ENCODE peak calls at places on chromosomes 6 and 20, in seven cellular contexts. F is A549, J is NCI-H82, K is lower leg skin, E is NCI-H460, T is T-helper 2 cell, P is GM13977. Z is an unnamed sample.

GRCh38 chr6:105270511-105270910 is 90.7 kb upstream of the POPDC3 start:
- DNase-seq in F (no peak), J (peak), K (no peak), E (no peak), T (no peak), P (no peak), Z (no peak)

GRCh38 chr20:23923891-23924435 is 44.4 kb upstream of the CST5 start:
- DNase-seq in F (no peak), J (no peak), K (no peak), E (no peak), T (no peak), P (no peak), Z (no peak)

GRCh38 chr20:53935353-53936084 is 134.9 kb downstream of the BCAS1 start:
- DNase-seq in F (no peak), J (no peak), K (no peak), E (no peak), T (no peak), P (no peak), Z (no peak)

GRCh38 chr20:53171065-53171464 is 198.9 kb downstream of the TSHZ2 start:
- DNase-seq in F (no peak), J (no peak), K (no peak), E (no peak), T (no peak), P (no peak), Z (no peak)

GRCh38 chr6:13472099-13472498 is 15.3 kb downstream of the GFOD1 start:
- DNase-seq in F (no peak), J (no peak), K (no peak), E (no peak), T (no peak), P (no peak), Z (no peak)

GRCh38 chr6:1984346-1984994 is 260.9 kb downstream of the GMDS start:
- DNase-seq in F (no peak), J (no peak), K (no peak), E (no peak), T (no peak), P (no peak), Z (no peak)

GRCh38 chr20:63651942-63652191 is 1.4 kb downstream of the STMN3 start:
- DNase-seq in F (no peak), J (no peak), K (no peak), E (no peak), T (no peak), P (no peak), Z (no peak)

GRCh38 chr6:11527274-11527870 is 10.2 kb upstream of the TMEM170B start:
- DNase-seq in F (no peak), J (no peak), K (no peak), E (no peak), T (no peak), P (no peak), Z (no peak)

GRCh38 chr6:107616776-107617175 is 126.9 kb downstream of the SOBP start:
- DNase-seq in F (no peak), J (no peak), K (no peak), E (no peak), T (no peak), P (no peak), Z (no peak)

GRCh38 chr6:28884423-28885148 is 39.2 kb downstream of the TRIM27 start:
- DNase-seq in F (no peak), J (peak), K (no peak), E (no peak), T (peak), P (no peak), Z (no peak)

GRCh38 chr6:168132531-168133184 is 53.6 kb upstream of the FRMD1 start:
- DNase-seq in F (peak), J (peak), K (peak), E (peak), T (peak), P (no peak), Z (no peak)

GRCh38 chr6:17484201-17484606 is 90.8 kb downstream of the CAP2 start:
- DNase-seq in F (no peak), J (no peak), K (peak), E (no peak), T (no peak), P (no peak), Z (peak)

GRCh38 chr20:50085481-50086365 is 27.2 kb downstream of the UBE2V1 start:
- DNase-seq in F (peak), J (peak), K (peak), E (peak), T (peak), P (peak), Z (peak)

GRCh38 chr6:48027704-48028435 is 83.1 kb downstream of the PTCHD4 start:
- DNase-seq in F (no peak), J (no peak), K (no peak), E (no peak), T (peak), P (no peak), Z (no peak)

GRCh38 chr6:169966312-169967181 is 215.1 kb downstream of the ERMARD start:
- DNase-seq in F (no peak), J (no peak), K (peak), E (no peak), T (no peak), P (no peak), Z (no peak)

GRCh38 chr6:12836009-12836408 is 119.4 kb downstream of the PHACTR1 start:
- DNase-seq in F (no peak), J (no peak), K (no peak), E (no peak), T (no peak), P (no peak), Z (no peak)

GRCh38 chr20:300345-300744 is 3.0 kb downstream of the ZCCHC3 start:
- DNase-seq in F (no peak), J (no peak), K (no peak), E (no peak), T (no peak), P (no peak), Z (no peak)

GRCh38 chr20:31833130-31833930 is 12.1 kb downstream of the FOXS1 start:
- DNase-seq in F (peak), J (peak), K (peak), E (peak), T (peak), P (peak), Z (no peak)

GRCh38 chr6:83193747-83194582 is 808 bp downstream of the RWDD2A start:
- DNase-seq in F (peak), J (peak), K (peak), E (no peak), T (no peak), P (peak), Z (no peak)

GRCh38 chr6:6785163-6785521 is 196.6 kb downstream of the LY86 start:
- DNase-seq in F (no peak), J (peak), K (no peak), E (no peak), T (no peak), P (no peak), Z (no peak)

GRCh38 chr6:144809120-144809519 is 524.0 kb downstream of the UTRN start:
- DNase-seq in F (peak), J (peak), K (no peak), E (no peak), T (no peak), P (no peak), Z (no peak)

GRCh38 chr6:90993771-90994170 is 406.9 kb upstream of the MAP3K7 start:
- DNase-seq in F (no peak), J (no peak), K (no peak), E (no peak), T (no peak), P (no peak), Z (no peak)

GRCh38 chr20:46350201-46350985 is 42.1 kb upstream of the CDH22 start:
- DNase-seq in F (peak), J (peak), K (no peak), E (peak), T (no peak), P (peak), Z (no peak)

GRCh38 chr6:54717849-54718455 is 128.6 kb upstream of the FAM83B start:
- DNase-seq in F (peak), J (peak), K (peak), E (peak), T (peak), P (peak), Z (peak)

GRCh38 chr6:169190970-169191369 is 62.7 kb downstream of the THBS2 start:
- DNase-seq in F (no peak), J (no peak), K (peak), E (no peak), T (no peak), P (no peak), Z (no peak)

GRCh38 chr20:4811661-4812181 is 90.0 kb downstream of the PRND start:
- DNase-seq in F (no peak), J (no peak), K (peak), E (no peak), T (peak), P (no peak), Z (no peak)

GRCh38 chr6:47376930-47377329 is 67.2 kb upstream of the TNFRSF21 start:
- DNase-seq in F (no peak), J (peak), K (no peak), E (no peak), T (peak), P (no peak), Z (no peak)